ENCODE peak calls at places on chromosomes 3 and 15, in six cellular contexts. One of them, this sample, is unnamed.

GRCh38 chr3:127209155-127209839 is 16.4 kb downstream of the PRR23E start:
- DNase-seq in posterior vena cava: peak; percentile 79
- DNase-seq in naive thymus-derived CD8-positive, alpha-beta T cell: no peak
- DNase-seq in B cell: no peak
- DNase-seq in bronchial epithelial cell: no peak
- DNase-seq in stimulated activated CD4-positive, alpha-beta T cell treated with anti-CD3 and anti-CD28 coated beads, TNF-alpha, amount 100 ng/mL, for 24 hours: no peak
- DNase-seq in this sample: no peak

GRCh38 chr15:28182731-28183130 is 83.6 kb upstream of the OCA2 start:
- DNase-seq in naive thymus-derived CD8-positive, alpha-beta T cell: no peak
- DNase-seq in B cell: no peak
- DNase-seq in stimulated activated CD4-positive, alpha-beta T cell treated with anti-CD3 and anti-CD28 coated beads, TNF-alpha, amount 100 ng/mL, for 24 hours: no peak
- DNase-seq in bronchial epithelial cell: no peak
- DNase-seq in posterior vena cava: no peak
- DNase-seq in this sample: no peak

GRCh38 chr15:36605626-36606263 is 26.3 kb downstream of the CDIN1 start:
- DNase-seq in stimulated activated CD4-positive, alpha-beta T cell treated with anti-CD3 and anti-CD28 coated beads, TNF-alpha, amount 100 ng/mL, for 24 hours: no peak
- DNase-seq in naive thymus-derived CD8-positive, alpha-beta T cell: no peak
- DNase-seq in bronchial epithelial cell: no peak
- DNase-seq in B cell: no peak
- DNase-seq in posterior vena cava: no peak
- DNase-seq in this sample: no peak

GRCh38 chr3:195883801-195884200 is 24.6 kb downstream of the TNK2 start:
- DNase-seq in B cell: no peak
- DNase-seq in posterior vena cava: no peak
- DNase-seq in naive thymus-derived CD8-positive, alpha-beta T cell: peak; percentile 15
- DNase-seq in bronchial epithelial cell: no peak
- DNase-seq in stimulated activated CD4-positive, alpha-beta T cell treated with anti-CD3 and anti-CD28 coated beads, TNF-alpha, amount 100 ng/mL, for 24 hours: no peak
- DNase-seq in this sample: no peak

GRCh38 chr3:23665741-23666140 is 140.0 kb upstream of the UBE2E1 start:
- DNase-seq in B cell: no peak
- DNase-seq in stimulated activated CD4-positive, alpha-beta T cell treated with anti-CD3 and anti-CD28 coated beads, TNF-alpha, amount 100 ng/mL, for 24 hours: no peak
- DNase-seq in naive thymus-derived CD8-positive, alpha-beta T cell: no peak
- DNase-seq in bronchial epithelial cell: peak; percentile 58
- DNase-seq in posterior vena cava: no peak
- DNase-seq in this sample: no peak

GRCh38 chr15:76678766-76679165 is 226.4 kb downstream of the SCAPER start:
- DNase-seq in stimulated activated CD4-positive, alpha-beta T cell treated with anti-CD3 and anti-CD28 coated beads, TNF-alpha, amount 100 ng/mL, for 24 hours: no peak
- DNase-seq in B cell: no peak
- DNase-seq in naive thymus-derived CD8-positive, alpha-beta T cell: no peak
- DNase-seq in posterior vena cava: no peak
- DNase-seq in bronchial epithelial cell: no peak
- DNase-seq in this sample: no peak

GRCh38 chr3:159418571-159419526 is 569.8 kb upstream of the IL12A start:
- DNase-seq in B cell: no peak
- DNase-seq in stimulated activated CD4-positive, alpha-beta T cell treated with anti-CD3 and anti-CD28 coated beads, TNF-alpha, amount 100 ng/mL, for 24 hours: no peak
- DNase-seq in naive thymus-derived CD8-positive, alpha-beta T cell: no peak
- DNase-seq in posterior vena cava: no peak
- DNase-seq in bronchial epithelial cell: peak; percentile 65
- DNase-seq in this sample: no peak

GRCh38 chr3:2579206-2579605 is 480.5 kb downstream of the CNTN4 start:
- DNase-seq in B cell: no peak
- DNase-seq in bronchial epithelial cell: no peak
- DNase-seq in stimulated activated CD4-positive, alpha-beta T cell treated with anti-CD3 and anti-CD28 coated beads, TNF-alpha, amount 100 ng/mL, for 24 hours: no peak
- DNase-seq in naive thymus-derived CD8-positive, alpha-beta T cell: no peak
- DNase-seq in posterior vena cava: no peak
- DNase-seq in this sample: no peak

GRCh38 chr15:69498987-69499386 is 46.4 kb downstream of the RPLP1 start:
- DNase-seq in naive thymus-derived CD8-positive, alpha-beta T cell: no peak
- DNase-seq in stimulated activated CD4-positive, alpha-beta T cell treated with anti-CD3 and anti-CD28 coated beads, TNF-alpha, amount 100 ng/mL, for 24 hours: no peak
- DNase-seq in bronchial epithelial cell: no peak
- DNase-seq in posterior vena cava: no peak
- DNase-seq in B cell: no peak
- DNase-seq in this sample: no peak

This sample was measured in GDM1.